ENCODE peak calls at places on chromosome 15, in six cellular contexts. N is activated gamma-delta T cell, H is tibial nerve, I is heart left ventricle, D is hypothalamus, Z is upper lobe of right lung. P is an unnamed sample.

GRCh38 chr15:85044251-85044853 is 62.7 kb downstream of the PDE8A start:
- DNase-seq in N (no peak), H (peak), I (peak), D (peak), Z (no peak), P (peak)

GRCh38 chr15:72323752-72324151 is 3.8 kb upstream of the CELF6 start:
- DNase-seq in N (no peak), H (no peak), I (no peak), D (no peak), Z (no peak), P (no peak)

GRCh38 chr15:78358114-78358513 is 18.0 kb downstream of the CRABP1 start:
- DNase-seq in N (no peak), H (no peak), I (no peak), D (no peak), Z (no peak), P (no peak)

GRCh38 chr15:72033711-72034110 is 84.2 kb downstream of the MYO9A start:
- DNase-seq in N (no peak), H (no peak), I (no peak), D (no peak), Z (no peak), P (no peak)

GRCh38 chr15:99343836-99344551 is 92.7 kb downstream of the LRRC28 start:
- DNase-seq in N (peak), H (no peak), I (peak), D (no peak), Z (no peak), P (peak)

GRCh38 chr15:27070816-27071215 is 99.8 kb downstream of the GABRG3 start:
- DNase-seq in N (no peak), H (no peak), I (no peak), D (no peak), Z (no peak), P (no peak)

GRCh38 chr15:100457201-100457600 is 71.5 kb downstream of the CERS3 start:
- DNase-seq in N (no peak), H (no peak), I (no peak), D (no peak), Z (no peak), P (no peak)

GRCh38 chr15:101609742-101610627 is 42.2 kb downstream of the TM2D3 start:
- DNase-seq in N (no peak), H (no peak), I (no peak), D (peak), Z (no peak), P (peak)

GRCh38 chr15:25939122-25939521 is 76.0 kb upstream of the ATP10A start:
- DNase-seq in N (no peak), H (no peak), I (no peak), D (no peak), Z (no peak), P (no peak)

GRCh38 chr15:68609618-68610017 is 30.8 kb downstream of the CORO2B start:
- DNase-seq in N (no peak), H (peak), I (peak), D (no peak), Z (no peak), P (no peak)

P was measured in upper lobe of left lung.